ENCODE peak calls at places on chromosome 10, in nine cellular contexts. L, W, G, N, P, R, C, S and U are unnamed samples.

GRCh38 chr10:10418397-10418796 is 599.3 kb upstream of the CELF2 start:
- DNase-seq in R (no peak), S (no peak), L (no peak), N (no peak), G (no peak), C (no peak), P (no peak), W (no peak), U (no peak)

GRCh38 chr10:129912161-129912917 is 51.7 kb downstream of the EBF3 start:
- DNase-seq in P (no peak), N (no peak), R (peak), C (peak), S (no peak), G (no peak), W (no peak), L (no peak), U (no peak)

GRCh38 chr10:60994128-60994527 is 50.1 kb upstream of the RHOBTB1 start:
- DNase-seq in C (no peak), S (no peak), N (no peak), G (no peak), L (no peak), W (no peak), R (no peak), P (no peak), U (no peak)

GRCh38 chr10:131090761-131091661 is 220.5 kb downstream of the TCERG1L start:
- DNase-seq in G (no peak), R (no peak), L (no peak), N (no peak), W (no peak), C (no peak), S (peak), P (no peak), U (no peak)

GRCh38 chr10:103397191-103397825 is 882 bp downstream of the PDCD11 start:
- DNase-seq in L (no peak), R (peak), G (no peak), N (peak), S (no peak), W (no peak), P (no peak), C (no peak), U (peak)

GRCh38 chr10:20631229-20631628 is 265.9 kb downstream of the NEBL start:
- DNase-seq in P (no peak), R (no peak), W (no peak), C (no peak), L (no peak), G (no peak), N (no peak), S (no peak), U (no peak)

GRCh38 chr10:28913850-28914249 is 236.5 kb downstream of the BAMBI start:
- DNase-seq in C (no peak), R (no peak), S (no peak), G (no peak), N (no peak), P (no peak), W (no peak), L (no peak), U (no peak)

GRCh38 chr10:14588084-14588937 is 186.4 kb downstream of the FAM107B start:
- DNase-seq in G (peak), N (no peak), P (peak), W (no peak), R (peak), S (no peak), C (no peak), L (no peak), U (no peak)

GRCh38 chr10:128843972-128844371 is 623.1 kb upstream of the MGMT start:
- DNase-seq in P (no peak), C (peak), R (no peak), W (no peak), L (no peak), S (no peak), G (no peak), N (no peak), U (no peak)

GRCh38 chr10:28839600-28840007 is 162.3 kb downstream of the BAMBI start:
- DNase-seq in R (peak), G (no peak), L (no peak), N (no peak), C (peak), S (no peak), W (peak), P (no peak), U (no peak)

GRCh38 chr10:130459011-130459410 is 322.8 kb downstream of the GLRX3 start:
- DNase-seq in N (no peak), L (no peak), P (no peak), G (no peak), R (no peak), C (no peak), S (no peak), W (no peak), U (no peak)

GRCh38 chr10:11881477-11882417 is 58.6 kb downstream of the PROSER2 start:
- DNase-seq in G (no peak), S (peak), C (peak), P (no peak), L (peak), W (no peak), R (peak), N (peak), U (no peak)

GRCh38 chr10:96833220-96834001 is 1.3 kb downstream of the LCOR start:
- DNase-seq in G (no peak), N (peak), R (peak), L (peak), W (peak), P (no peak), S (peak), C (peak), U (peak)

GRCh38 chr10:34292178-34292565 is 522.9 kb downstream of the PARD3 start:
- DNase-seq in L (no peak), W (no peak), C (no peak), N (no peak), S (no peak), R (peak), G (no peak), P (no peak), U (no peak)

GRCh38 chr10:74750848-74751274 is 75.5 kb upstream of the KAT6B start:
- DNase-seq in C (no peak), N (no peak), P (no peak), R (no peak), L (no peak), W (no peak), S (no peak), G (no peak), U (no peak)

GRCh38 chr10:117254338-117254737 is 13.4 kb downstream of the SLC18A2 start:
- DNase-seq in N (no peak), S (no peak), L (no peak), W (no peak), P (no peak), G (no peak), C (no peak), R (no peak), U (no peak)

GRCh38 chr10:124152139-124152780 is 58.9 kb upstream of the CHST15 start:
- DNase-seq in W (no peak), C (peak), L (peak), R (peak), P (peak), S (peak), N (peak), G (peak), U (peak)

GRCh38 chr10:122062831-122063674 is 74.1 kb downstream of the TACC2 start:
- DNase-seq in N (peak), P (peak), G (peak), L (peak), R (peak), W (peak), C (peak), S (peak), U (peak)

GRCh38 chr10:4344544-4344994 is 481.4 kb upstream of the AKR1E2 start:
- DNase-seq in W (peak), S (no peak), R (peak), C (peak), L (peak), N (peak), G (peak), P (peak), U (peak)

GRCh38 chr10:31034041-31034918 is 2.6 kb upstream of the ZNF438 start:
- DNase-seq in G (peak), N (peak), R (peak), S (no peak), L (no peak), P (peak), W (no peak), C (no peak), U (no peak)

GRCh38 chr10:16856567-16856966 is 39.3 kb upstream of the RSU1 start:
- DNase-seq in N (peak), L (no peak), P (no peak), S (no peak), G (no peak), R (peak), C (peak), W (no peak), U (no peak)

GRCh38 chr10:58590152-58590551 is 77.5 kb downstream of the BICC1 start:
- DNase-seq in G (peak), R (peak), L (no peak), C (no peak), S (peak), N (peak), W (peak), P (peak), U (no peak)

GRCh38 chr10:45001382-45002148 is 842 bp downstream of the ZNF22 start:
- DNase-seq in L (peak), G (no peak), C (peak), N (peak), W (peak), S (peak), P (no peak), R (peak), U (peak)

GRCh38 chr10:106424076-106424475 is 740.4 kb downstream of the SORCS1 start:
- DNase-seq in R (peak), N (peak), S (no peak), P (peak), G (no peak), W (no peak), C (no peak), L (no peak), U (no peak)

GRCh38 chr10:78408671-78409472 is 375.2 kb downstream of the RPS24 start:
- DNase-seq in R (no peak), S (peak), G (no peak), W (peak), L (peak), C (peak), P (no peak), N (no peak), U (peak)

GRCh38 chr10:113059001-113059780 is 109.1 kb downstream of the TCF7L2 start:
- DNase-seq in R (peak), L (no peak), P (no peak), W (peak), G (peak), N (peak), C (peak), S (no peak), U (no peak)

GRCh38 chr10:77898323-77899079 is 28.1 kb downstream of the DLG5 start:
- DNase-seq in G (no peak), R (no peak), L (no peak), P (no peak), S (peak), N (peak), C (peak), W (no peak), U (no peak)

GRCh38 chr10:95566121-95566520 is 5.0 kb upstream of the SORBS1 start:
- DNase-seq in R (no peak), N (no peak), C (no peak), P (no peak), G (no peak), S (no peak), L (no peak), W (no peak), U (no peak)

GRCh38 chr10:114271779-114272167 is 32.7 kb downstream of the VWA2 start:
- DNase-seq in L (no peak), S (no peak), N (peak), W (no peak), C (no peak), G (peak), P (peak), R (peak), U (peak)

GRCh38 chr10:21021843-21022594 is 124.9 kb upstream of the NEBL start:
- DNase-seq in S (no peak), C (peak), R (no peak), N (no peak), P (no peak), L (no peak), W (no peak), G (no peak), U (no peak)

GRCh38 chr10:33950216-33950615 is 615.7 kb upstream of the NRP1 start:
- DNase-seq in N (no peak), C (no peak), R (no peak), W (no peak), S (no peak), L (no peak), P (no peak), G (no peak), U (no peak)

GRCh38 chr10:132687181-132687892 is 98.6 kb downstream of the NKX6-2 start:
- DNase-seq in P (no peak), L (no peak), G (no peak), S (peak), W (no peak), R (no peak), N (no peak), C (no peak), U (peak)

GRCh38 chr10:62268399-62269076 is at the start of gene RTKN2:
- DNase-seq in G (peak), W (peak), S (peak), R (peak), N (peak), P (peak), C (peak), L (peak), U (peak)

GRCh38 chr10:109922353-109922975 is 847 bp downstream of the XPNPEP1 start:
- DNase-seq in G (no peak), N (no peak), C (no peak), W (no peak), R (no peak), L (no peak), P (no peak), S (no peak), U (no peak)

GRCh38 chr10:101130984-101131961 is at the start of gene TLX1:
- DNase-seq in S (peak), C (peak), R (no peak), N (no peak), P (no peak), W (no peak), G (no peak), L (no peak), U (peak)

GRCh38 chr10:11023554-11023953 is 5.9 kb downstream of the CELF2 start:
- DNase-seq in S (no peak), N (no peak), R (no peak), G (no peak), W (no peak), L (no peak), C (no peak), P (no peak), U (no peak)

GRCh38 chr10:124075116-124075955 is 18.1 kb downstream of the CHST15 start:
- DNase-seq in N (no peak), P (no peak), G (no peak), S (no peak), R (no peak), W (peak), C (no peak), L (no peak), U (no peak)

DNA sequence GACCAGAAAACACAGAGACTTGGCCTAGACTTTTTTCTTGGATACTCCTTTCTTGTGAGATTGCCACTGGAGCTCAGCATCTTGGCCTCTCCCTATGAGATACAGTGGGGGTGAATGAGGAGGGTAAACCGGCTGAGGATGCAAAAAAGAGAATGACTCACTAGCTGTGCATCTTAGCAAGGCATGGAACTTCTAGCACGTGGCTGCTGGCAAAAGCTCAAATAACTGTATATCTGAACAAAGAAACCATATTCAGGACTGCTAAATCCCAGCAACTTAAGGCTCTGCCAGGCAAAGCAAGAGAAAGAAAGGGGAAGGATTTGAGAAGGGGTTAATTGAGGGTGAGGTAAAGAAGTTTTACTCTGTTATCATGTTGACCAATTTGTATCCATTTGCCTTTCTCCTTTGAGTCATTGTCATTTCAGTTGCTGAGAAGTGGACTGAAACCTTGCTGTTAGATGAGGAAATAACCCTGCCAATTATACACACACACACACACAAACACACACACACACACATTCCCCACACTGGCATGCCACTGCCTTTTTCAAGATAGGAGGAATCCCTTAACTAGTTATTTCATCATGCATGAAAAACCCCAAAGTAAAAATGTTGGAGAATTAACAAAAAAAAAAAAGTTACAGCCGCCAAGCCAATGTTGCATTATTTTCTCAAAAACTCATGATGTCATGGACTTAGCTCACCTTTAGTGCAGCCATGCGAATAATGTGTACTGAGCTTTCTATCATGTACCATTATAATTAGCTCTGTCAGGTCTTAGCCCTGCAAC is 997.3 kb downstream of the LRMDA start:
- DNase-seq in N (peak), L (no peak), P (peak), S (no peak), R (peak), G (peak), W (no peak), C (peak), U (no peak)
- H3K4me3 ChIP-seq in N (no peak), L (no peak), P (no peak), S (no peak), R (no peak), G (no peak), W (no peak), C (no peak), U (no peak)

DNA sequence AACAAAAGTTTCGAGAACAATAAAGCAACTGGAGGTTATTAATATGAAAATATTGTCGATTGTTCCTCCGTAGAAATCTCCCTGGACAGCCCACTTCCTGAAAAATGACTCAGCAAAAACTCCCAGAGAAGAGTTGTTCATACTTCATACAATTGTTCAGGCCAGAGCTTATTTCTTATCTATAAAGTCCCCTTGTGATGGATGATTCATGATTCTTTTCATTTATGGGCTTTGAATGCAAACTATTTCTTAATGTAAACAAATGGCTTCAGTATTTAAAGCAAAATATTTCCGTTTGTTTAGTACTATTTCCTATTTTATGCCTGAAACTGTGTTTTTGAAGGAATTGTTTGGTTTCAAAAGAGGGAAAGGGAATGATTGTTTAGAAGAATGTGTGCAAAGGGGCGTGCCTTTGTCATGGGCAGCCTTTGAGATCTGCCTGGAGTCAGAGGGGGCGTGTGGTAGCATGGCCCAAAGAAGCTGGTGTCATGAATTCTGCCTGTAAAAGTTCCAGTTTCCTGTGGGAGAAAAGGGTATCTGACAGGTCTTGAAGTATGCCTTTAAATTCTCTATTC is 26.2 kb upstream of the EXOC6 start:
- DNase-seq in W (no peak), C (no peak), N (peak), G (peak), R (peak), L (no peak), S (no peak), P (peak), U (no peak)
- H3K4me3 ChIP-seq in W (no peak), C (no peak), N (no peak), G (no peak), R (no peak), L (no peak), S (no peak), P (no peak), U (no peak)

GRCh38 chr10:22611425-22612111 is 102.8 kb downstream of the PIP4K2A start:
- DNase-seq in N (no peak), R (no peak), C (no peak), G (no peak), S (no peak), P (no peak), W (no peak), L (peak), U (no peak)

GRCh38 chr10:22609719-22610118 is 104.7 kb downstream of the PIP4K2A start:
- DNase-seq in S (no peak), C (no peak), L (no peak), G (no peak), W (no peak), N (no peak), R (no peak), P (no peak), U (no peak)

GRCh38 chr10:22610595-22610994 is 103.8 kb downstream of the PIP4K2A start:
- DNase-seq in N (no peak), L (no peak), P (no peak), W (no peak), R (no peak), S (no peak), G (no peak), C (no peak), U (no peak)

GRCh38 chr10:22613011-22613410 is 101.4 kb downstream of the PIP4K2A start:
- DNase-seq in S (no peak), W (no peak), R (no peak), P (no peak), N (no peak), L (no peak), G (no peak), C (no peak), U (no peak)

GRCh38 chr10:22612316-22612715 is 102.1 kb downstream of the PIP4K2A start:
- DNase-seq in R (no peak), C (no peak), L (no peak), S (no peak), N (no peak), G (no peak), P (no peak), W (no peak), U (no peak)
- H3K4me3 ChIP-seq in R (no peak), C (no peak), L (no peak), S (no peak), N (no peak), G (no peak), P (no peak), W (no peak), U (no peak)

GRCh38 chr10:49611815-49612512 is 1.9 kb downstream of the SLC18A3 start:
- DNase-seq in L (no peak), G (no peak), S (no peak), R (no peak), N (peak), P (no peak), C (no peak), W (no peak), U (peak)

GRCh38 chr10:49610015-49610734 is at the start of gene SLC18A3:
- DNase-seq in P (no peak), N (no peak), W (no peak), G (no peak), L (no peak), R (no peak), S (no peak), C (no peak), U (no peak)

GRCh38 chr10:49611166-49611814 is 1.2 kb downstream of the SLC18A3 start:
- DNase-seq in G (no peak), C (peak), P (no peak), R (no peak), N (no peak), S (no peak), L (no peak), W (no peak), U (no peak)

GRCh38 chr10:49609283-49610014 is 661 bp upstream of the SLC18A3 start:
- DNase-seq in C (no peak), L (no peak), P (no peak), N (no peak), S (no peak), W (no peak), R (no peak), G (no peak), U (peak)

DNA sequence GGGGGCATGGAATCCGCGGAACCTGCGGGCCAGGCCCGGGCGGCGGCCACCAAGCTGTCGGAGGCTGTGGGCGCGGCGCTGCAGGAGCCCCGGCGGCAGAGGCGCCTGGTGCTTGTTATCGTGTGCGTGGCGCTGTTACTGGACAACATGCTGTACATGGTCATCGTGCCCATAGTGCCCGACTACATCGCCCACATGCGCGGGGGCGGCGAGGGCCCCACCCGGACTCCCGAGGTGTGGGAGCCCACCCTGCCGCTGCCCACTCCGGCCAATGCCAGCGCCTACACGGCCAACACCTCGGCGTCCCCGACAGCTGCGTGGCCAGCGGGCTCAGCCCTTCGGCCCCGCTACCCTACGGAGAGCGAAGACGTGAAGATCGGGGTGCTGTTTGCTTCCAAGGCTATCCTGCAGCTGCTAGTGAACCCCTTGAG is 640 bp downstream of the SLC18A3 start:
- DNase-seq in P (no peak), R (no peak), L (no peak), S (no peak), G (no peak), N (no peak), C (no peak), W (no peak), U (no peak)
- H3K4me3 ChIP-seq in P (no peak), R (no peak), L (no peak), S (no peak), G (no peak), N (peak), C (no peak), W (no peak), U (peak)